ENCODE peak calls at places on chromosome 10, in eight cellular contexts. H is GM03348, G is left ventricle myocardium inferior, F is COLO829, P is germinal center, L is AG04450, B is nephron progenitor cell, W is NCI-H2107. I is an unnamed sample.

GRCh38 chr10:30509508-30509907 is 75.5 kb downstream of the MAP3K8 start:
- DNase-seq in H (no peak), G (no peak), F (no peak), P (no peak), L (no peak), B (no peak), W (no peak), I (no peak)

GRCh38 chr10:25169740-25170139 is 5.1 kb upstream of the GPR158 start:
- DNase-seq in H (no peak), G (no peak), F (no peak), P (no peak), L (no peak), B (no peak), W (no peak), I (no peak)

GRCh38 chr10:125107972-125108580 is 52.3 kb downstream of the CTBP2 start:
- DNase-seq in H (no peak), G (no peak), F (no peak), P (no peak), L (no peak), B (no peak), W (no peak), I (no peak)

GRCh38 chr10:119270893-119271361 is 63.6 kb downstream of the GRK5 start:
- DNase-seq in H (no peak), G (peak; percentile 87), F (no peak), P (peak; percentile 31), L (no peak), B (no peak), W (no peak), I (peak; percentile 38)

GRCh38 chr10:11515596-11516418 is 95.6 kb downstream of the USP6NL start:
- DNase-seq in H (peak; percentile 67), G (no peak), F (peak; percentile 42), P (peak; percentile 32), L (peak; percentile 32), B (no peak), W (no peak), I (peak; percentile 12)

GRCh38 chr10:31419394-31420063 is 100.5 kb downstream of the ZEB1 start:
- DNase-seq in H (peak; percentile 63), G (no peak), F (no peak), P (no peak), L (no peak), B (no peak), W (no peak), I (no peak)

GRCh38 chr10:66823301-66823700 is 102.5 kb upstream of the LRRTM3 start:
- DNase-seq in H (no peak), G (no peak), F (no peak), P (no peak), L (no peak), B (no peak), W (no peak), I (no peak)

GRCh38 chr10:125472037-125472607 is 210.8 kb downstream of the TEX36 start:
- DNase-seq in H (no peak), G (no peak), F (no peak), P (no peak), L (no peak), B (no peak), W (no peak), I (no peak)

GRCh38 chr10:133031541-133032125 is 56.1 kb upstream of the ADGRA1 start:
- DNase-seq in H (no peak), G (no peak), F (no peak), P (no peak), L (no peak), B (no peak), W (no peak), I (no peak)

GRCh38 chr10:7507887-7508726 is 97.3 kb upstream of the SFMBT2 start:
- DNase-seq in H (no peak), G (no peak), F (no peak), P (peak; percentile 33), L (no peak), B (no peak), W (no peak), I (no peak)

GRCh38 chr10:115956225-115957009 is 316.6 kb downstream of the GFRA1 start:
- DNase-seq in H (no peak), G (no peak), F (no peak), P (no peak), L (no peak), B (no peak), W (no peak), I (no peak)

GRCh38 chr10:90865400-90865799 is 6.4 kb upstream of the RPP30 start:
- DNase-seq in H (peak; percentile 40), G (no peak), F (no peak), P (no peak), L (no peak), B (no peak), W (no peak), I (no peak)

GRCh38 chr10:5596611-5597341 is 69.6 kb downstream of the ASB13 start:
- DNase-seq in H (no peak), G (no peak), F (no peak), P (no peak), L (no peak), B (no peak), W (no peak), I (no peak)

GRCh38 chr10:108112218-108112617 is 947.7 kb upstream of the SORCS1 start:
- DNase-seq in H (peak; percentile 30), G (no peak), F (peak; percentile 2), P (no peak), L (no peak), B (no peak), W (no peak), I (no peak)

GRCh38 chr10:5079836-5080235 is 14.4 kb upstream of the AKR1C3 start:
- DNase-seq in H (no peak), G (no peak), F (no peak), P (no peak), L (no peak), B (no peak), W (no peak), I (no peak)

GRCh38 chr10:132712698-132713232 is 73.2 kb downstream of the NKX6-2 start:
- DNase-seq in H (no peak), G (peak; percentile 7), F (no peak), P (no peak), L (no peak), B (no peak), W (no peak), I (no peak)

GRCh38 chr10:43573250-43574034 is 974 bp downstream of the ZNF239 start:
- DNase-seq in H (no peak), G (no peak), F (no peak), P (no peak), L (no peak), B (no peak), W (no peak), I (no peak)

GRCh38 chr10:109726473-109726872 is 196.8 kb downstream of the XPNPEP1 start:
- DNase-seq in H (no peak), G (no peak), F (no peak), P (no peak), L (no peak), B (no peak), W (no peak), I (no peak)